ENCODE peak calls at places on chromosomes 12 and 14, in five cellular contexts. R is sciatic nerve; J is gastrocnemius medialis; Y is T-helper 2 cell; P is stimulated activated naive B cell treated with anti-CD40 and anti-IgM and Interleukin-4, amounts not matched to agents 10 μg/mL and 1 μg/mL and 100 μg/mL, for 72 hours. W is an unnamed sample.

GRCh38 chr12:92078167-92079053 is 67.2 kb downstream of the BTG1 start:
- DNase-seq in R (no peak), J (peak), Y (no peak), P (no peak), W (no peak)

GRCh38 chr14:100138082-100138787 is 21.2 kb downstream of the DEGS2 start:
- DNase-seq in R (no peak), J (no peak), Y (no peak), P (peak), W (no peak)

GRCh38 chr14:50816419-50817047 is 14.4 kb downstream of the NIN start:
- DNase-seq in R (no peak), J (no peak), Y (no peak), P (no peak), W (no peak)

GRCh38 chr12:117441751-117442150 is 80.3 kb upstream of the NOS1 start:
- DNase-seq in R (no peak), J (peak), Y (no peak), P (no peak), W (no peak)

GRCh38 chr12:107610030-107610859 is 75.4 kb upstream of the PWP1 start:
- DNase-seq in R (no peak), J (no peak), Y (no peak), P (no peak), W (peak)

GRCh38 chr12:3116106-3116898 is 39.1 kb downstream of the TSPAN9 start:
- DNase-seq in R (no peak), J (no peak), Y (no peak), P (no peak), W (no peak)

GRCh38 chr12:52207895-52208294 is 16.1 kb upstream of the KRT80 start:
- DNase-seq in R (no peak), J (peak), Y (no peak), P (no peak), W (no peak)

GRCh38 chr12:28781671-28782652 is 367.1 kb upstream of the FAR2 start:
- DNase-seq in R (no peak), J (no peak), Y (no peak), P (no peak), W (no peak)

GRCh38 chr12:46303039-46303666 is 34.3 kb upstream of the SLC38A1 start:
- DNase-seq in R (no peak), J (peak), Y (peak), P (no peak), W (no peak)

GRCh38 chr14:29618323-29619067 is 309.2 kb downstream of the PRKD1 start:
- DNase-seq in R (no peak), J (no peak), Y (no peak), P (no peak), W (no peak)

W was measured in neural crest cell.